ENCODE peak calls at places on chromosomes 5 and 9, in eight cellular contexts. G, U, M, H, C, T, L and E are unnamed samples.

GRCh38 chr9:7403839-7404238 is 395.7 kb downstream of the DMAC1 start:
- DNase-seq in T (no peak), H (no peak), U (no peak), C (no peak), L (no peak), G (no peak), M (no peak), E (no peak)

GRCh38 chr5:41641621-41642020 is 131.2 kb upstream of the PLCXD3 start:
- DNase-seq in L (no peak), G (no peak), C (no peak), T (peak), H (no peak), M (no peak), U (no peak), E (no peak)

GRCh38 chr5:96823900-96824351 is 16.2 kb upstream of the ERAP1 start:
- DNase-seq in T (no peak), M (no peak), H (no peak), G (peak), C (no peak), U (no peak), L (no peak), E (no peak)

GRCh38 chr5:52786937-52787599 is 648 bp upstream of the ITGA1 start:
- DNase-seq in U (no peak), G (no peak), T (peak), M (no peak), H (no peak), L (no peak), C (no peak), E (no peak)

GRCh38 chr9:112881366-112881765 is 9.3 kb downstream of the SLC46A2 start:
- DNase-seq in T (no peak), M (no peak), U (no peak), G (peak), L (no peak), C (no peak), H (no peak), E (no peak)

GRCh38 chr9:129752915-129753724 is at the start of gene PTGES:
- DNase-seq in U (no peak), T (no peak), M (no peak), C (peak), L (no peak), H (no peak), G (peak), E (peak)

GRCh38 chr5:172941067-172941516 is 18.1 kb upstream of the RPL26L1 start:
- DNase-seq in G (peak), T (no peak), M (no peak), L (no peak), H (no peak), U (no peak), C (no peak), E (no peak)

GRCh38 chr5:5320062-5320805 is 102.2 kb upstream of the ICE1 start:
- DNase-seq in U (no peak), M (no peak), T (no peak), L (no peak), C (no peak), H (no peak), G (no peak), E (no peak)

GRCh38 chr9:15211160-15211993 is 95.6 kb downstream of the TTC39B start:
- DNase-seq in L (peak), C (no peak), G (peak), T (peak), U (peak), M (no peak), H (peak), E (peak)